ENCODE peak calls at places on chromosomes 11 and 22, in five cellular contexts. One of them, this sample, is unnamed.
A peak's percentile ranks its signal among the peaks of the same experiment; 100 is the strongest.

GRCh38 chr22:41565403-41566054 is 4.7 kb downstream of the CSDC2 start:
- DNase-seq in K562: peak; percentile 87
- DNase-seq in HCT116: peak; percentile 61
- DNase-seq in SK-N-SH: no peak
- DNase-seq in HepG2: peak; percentile 55
- DNase-seq in this sample: no peak

GRCh38 chr11:1260023-1260501 is 37.2 kb downstream of the MUC5B start:
- DNase-seq in HCT116: peak; percentile 42
- DNase-seq in K562: peak; percentile 73
- DNase-seq in HepG2: peak; percentile 37
- DNase-seq in SK-N-SH: peak; percentile 91
- DNase-seq in this sample: no peak

GRCh38 chr11:83044958-83045712 is 26.6 kb downstream of the RAB30 start:
- DNase-seq in SK-N-SH: no peak
- DNase-seq in K562: peak; percentile 29
- DNase-seq in HepG2: no peak
- DNase-seq in HCT116: no peak
- DNase-seq in this sample: no peak

GRCh38 chr22:20567993-20568417 is 60.6 kb downstream of the MED15 start:
- DNase-seq in SK-N-SH: no peak
- DNase-seq in HCT116: peak; percentile 23
- DNase-seq in HepG2: no peak
- DNase-seq in K562: peak; percentile 59
- DNase-seq in this sample: peak; percentile 52

GRCh38 chr11:59756845-59757244 is 1.7 kb downstream of the STX3 start:
- DNase-seq in K562: peak; percentile 82
- DNase-seq in HepG2: no peak
- DNase-seq in SK-N-SH: no peak
- DNase-seq in HCT116: peak; percentile 26
- DNase-seq in this sample: peak; percentile 87

GRCh38 chr22:39656495-39657490 is 86.2 kb downstream of the CACNA1I start:
- DNase-seq in K562: no peak
- DNase-seq in HCT116: no peak
- DNase-seq in HepG2: no peak
- DNase-seq in SK-N-SH: no peak
- DNase-seq in this sample: no peak

GRCh38 chr11:63762662-63763505 is 5.7 kb downstream of the ZFTA start:
- DNase-seq in K562: no peak
- DNase-seq in HCT116: no peak
- DNase-seq in HepG2: no peak
- DNase-seq in SK-N-SH: peak; percentile 47
- DNase-seq in this sample: no peak

GRCh38 chr11:19370100-19370861 is 129.5 kb upstream of the E2F8 start:
- DNase-seq in HepG2: no peak
- DNase-seq in HCT116: no peak
- DNase-seq in SK-N-SH: no peak
- DNase-seq in K562: no peak
- DNase-seq in this sample: peak; percentile 86

GRCh38 chr11:66126808-66127555 is 56.9 kb downstream of the PACS1 start:
- DNase-seq in K562: no peak
- DNase-seq in HepG2: no peak
- DNase-seq in SK-N-SH: no peak
- DNase-seq in HCT116: no peak
- DNase-seq in this sample: no peak

GRCh38 chr11:16776716-16777115 is 38.3 kb downstream of the C11orf58 start:
- DNase-seq in HepG2: no peak
- DNase-seq in SK-N-SH: no peak
- DNase-seq in K562: no peak
- DNase-seq in HCT116: no peak
- DNase-seq in this sample: no peak

GRCh38 chr22:29071261-29072045 is 1.4 kb upstream of the KREMEN1 start:
- DNase-seq in K562: peak; percentile 23
- DNase-seq in HCT116: no peak
- DNase-seq in SK-N-SH: no peak
- DNase-seq in HepG2: peak; percentile 71
- DNase-seq in this sample: no peak

GRCh38 chr11:12842933-12843636 is 166.0 kb upstream of the RASSF10 start:
- DNase-seq in K562: peak; percentile 95
- DNase-seq in SK-N-SH: peak; percentile 32
- DNase-seq in HCT116: no peak
- DNase-seq in HepG2: no peak
- DNase-seq in this sample: no peak

GRCh38 chr11:7965386-7965785 is at the start of gene NLRP10:
- DNase-seq in SK-N-SH: no peak
- DNase-seq in HepG2: no peak
- DNase-seq in HCT116: no peak
- DNase-seq in K562: no peak
- DNase-seq in this sample: no peak

GRCh38 chr11:15146271-15147003 is 31.7 kb downstream of the INSC start:
- DNase-seq in HepG2: no peak
- DNase-seq in HCT116: no peak
- DNase-seq in SK-N-SH: no peak
- DNase-seq in K562: no peak
- DNase-seq in this sample: no peak

GRCh38 chr22:41254230-41254629 is 13.5 kb upstream of the CHADL start:
- DNase-seq in HepG2: no peak
- DNase-seq in K562: no peak
- DNase-seq in HCT116: no peak
- DNase-seq in SK-N-SH: no peak
- DNase-seq in this sample: no peak

GRCh38 chr22:20054034-20054427 is 26.0 kb upstream of the DGCR8 start:
- DNase-seq in SK-N-SH: no peak
- DNase-seq in HCT116: no peak
- DNase-seq in K562: no peak
- DNase-seq in HepG2: no peak
- DNase-seq in this sample: no peak

GRCh38 chr11:72309074-72309598 is 65.2 kb upstream of the PHOX2A start:
- DNase-seq in HCT116: no peak
- DNase-seq in SK-N-SH: no peak
- DNase-seq in HepG2: no peak
- DNase-seq in K562: no peak
- DNase-seq in this sample: no peak

GRCh38 chr11:24082860-24083259 is 414.0 kb upstream of the LUZP2 start:
- DNase-seq in HCT116: no peak
- DNase-seq in HepG2: no peak
- DNase-seq in K562: no peak
- DNase-seq in SK-N-SH: no peak
- DNase-seq in this sample: no peak

GRCh38 chr11:77107950-77108349 is 5.3 kb downstream of the OMP start:
- DNase-seq in HCT116: peak; percentile 36
- DNase-seq in SK-N-SH: no peak
- DNase-seq in K562: no peak
- DNase-seq in HepG2: peak; percentile 60
- DNase-seq in this sample: no peak

GRCh38 chr11:134915212-134915611 is 503.2 kb upstream of the B3GAT1 start:
- DNase-seq in SK-N-SH: no peak
- DNase-seq in K562: no peak
- DNase-seq in HCT116: no peak
- DNase-seq in HepG2: no peak
- DNase-seq in this sample: no peak

GRCh38 chr11:28461338-28461737 is 353.1 kb downstream of the METTL15 start:
- DNase-seq in K562: no peak
- DNase-seq in HepG2: no peak
- DNase-seq in SK-N-SH: no peak
- DNase-seq in HCT116: no peak
- DNase-seq in this sample: no peak

GRCh38 chr11:18731949-18732821 is 6.2 kb upstream of the IGSF22 start:
- DNase-seq in HepG2: no peak
- DNase-seq in SK-N-SH: peak; percentile 86
- DNase-seq in K562: peak; percentile 67
- DNase-seq in HCT116: peak; percentile 19
- DNase-seq in this sample: peak; percentile 41

GRCh38 chr22:31056986-31057599 is 24.0 kb upstream of the SMTN start:
- DNase-seq in SK-N-SH: no peak
- DNase-seq in HepG2: no peak
- DNase-seq in K562: no peak
- DNase-seq in HCT116: no peak
- DNase-seq in this sample: no peak

GRCh38 chr11:115578275-115578674 is 74.1 kb upstream of the CADM1 start:
- DNase-seq in K562: no peak
- DNase-seq in SK-N-SH: no peak
- DNase-seq in HCT116: no peak
- DNase-seq in HepG2: no peak
- DNase-seq in this sample: no peak

GRCh38 chr11:100863080-100863581 is 176.0 kb downstream of the ARHGAP42 start:
- DNase-seq in SK-N-SH: no peak
- DNase-seq in HepG2: no peak
- DNase-seq in HCT116: no peak
- DNase-seq in K562: peak; percentile 90
- DNase-seq in this sample: no peak

GRCh38 chr22:49330421-49331222 is 497.1 kb downstream of the BRD1 start:
- DNase-seq in K562: no peak
- DNase-seq in HepG2: no peak
- DNase-seq in SK-N-SH: no peak
- DNase-seq in HCT116: no peak
- DNase-seq in this sample: no peak

GRCh38 chr11:45850446-45850845 is 3.2 kb downstream of the CRY2 start:
- DNase-seq in HCT116: no peak
- DNase-seq in K562: no peak
- DNase-seq in HepG2: no peak
- DNase-seq in SK-N-SH: no peak
- DNase-seq in this sample: no peak

GRCh38 chr11:12717851-12718291 is 43.6 kb downstream of the TEAD1 start:
- DNase-seq in SK-N-SH: no peak
- DNase-seq in HepG2: no peak
- DNase-seq in HCT116: no peak
- DNase-seq in K562: no peak
- DNase-seq in this sample: no peak

GRCh38 chr11:86449993-86450629 is 75.4 kb downstream of the CCDC81 start:
- DNase-seq in SK-N-SH: no peak
- DNase-seq in HepG2: no peak
- DNase-seq in HCT116: no peak
- DNase-seq in K562: no peak
- DNase-seq in this sample: no peak

GRCh38 chr22:41425704-41426365 is 20.8 kb downstream of the TOB2 start:
- DNase-seq in HepG2: no peak
- DNase-seq in K562: no peak
- DNase-seq in SK-N-SH: no peak
- DNase-seq in HCT116: no peak
- DNase-seq in this sample: no peak

GRCh38 chr22:26974914-26975313 is 317.5 kb downstream of the MIAT start:
- DNase-seq in K562: no peak
- DNase-seq in HCT116: no peak
- DNase-seq in SK-N-SH: no peak
- DNase-seq in HepG2: no peak
- DNase-seq in this sample: no peak

GRCh38 chr11:88398372-88399140 is 61.0 kb upstream of the CTSC start:
- DNase-seq in SK-N-SH: no peak
- DNase-seq in HepG2: peak; percentile 31
- DNase-seq in K562: peak; percentile 27
- DNase-seq in HCT116: peak; percentile 12
- DNase-seq in this sample: no peak
- TF ChIP-seq JUND in SK-N-SH: peak; percentile 96
- TF ChIP-seq JUND in HepG2: no peak
- TF ChIP-seq JUND in K562: peak; percentile 66
- TF ChIP-seq JUND in HCT116: peak; percentile 48
- TF ChIP-seq JUND in this sample: no peak

GRCh38 chr11:22668005-22668796 is 1.8 kb downstream of the GAS2 start:
- DNase-seq in HepG2: no peak
- DNase-seq in K562: no peak
- DNase-seq in SK-N-SH: no peak
- DNase-seq in HCT116: no peak
- DNase-seq in this sample: no peak

GRCh38 chr11:22670803-22671202 is 4.4 kb downstream of the GAS2 start:
- DNase-seq in HepG2: peak; percentile 39
- DNase-seq in HCT116: no peak
- DNase-seq in SK-N-SH: no peak
- DNase-seq in K562: peak; percentile 23
- DNase-seq in this sample: peak; percentile 50

GRCh38 chr11:22674470-22675426 is 8.3 kb downstream of the GAS2 start:
- DNase-seq in HCT116: no peak
- DNase-seq in K562: no peak
- DNase-seq in SK-N-SH: no peak
- DNase-seq in HepG2: peak; percentile 93
- DNase-seq in this sample: no peak

GRCh38 chr11:22669368-22669767 is 3.0 kb downstream of the GAS2 start:
- DNase-seq in K562: no peak
- DNase-seq in HCT116: no peak
- DNase-seq in SK-N-SH: no peak
- DNase-seq in HepG2: no peak
- DNase-seq in this sample: no peak

GRCh38 chr11:22671751-22672150 is 5.3 kb downstream of the GAS2 start:
- DNase-seq in K562: no peak
- DNase-seq in HCT116: no peak
- DNase-seq in SK-N-SH: no peak
- DNase-seq in HepG2: no peak
- DNase-seq in this sample: no peak
- TF ChIP-seq JUND in K562: no peak
- TF ChIP-seq JUND in HCT116: no peak
- TF ChIP-seq JUND in SK-N-SH: no peak
- TF ChIP-seq JUND in HepG2: no peak
- TF ChIP-seq JUND in this sample: no peak

DNA sequence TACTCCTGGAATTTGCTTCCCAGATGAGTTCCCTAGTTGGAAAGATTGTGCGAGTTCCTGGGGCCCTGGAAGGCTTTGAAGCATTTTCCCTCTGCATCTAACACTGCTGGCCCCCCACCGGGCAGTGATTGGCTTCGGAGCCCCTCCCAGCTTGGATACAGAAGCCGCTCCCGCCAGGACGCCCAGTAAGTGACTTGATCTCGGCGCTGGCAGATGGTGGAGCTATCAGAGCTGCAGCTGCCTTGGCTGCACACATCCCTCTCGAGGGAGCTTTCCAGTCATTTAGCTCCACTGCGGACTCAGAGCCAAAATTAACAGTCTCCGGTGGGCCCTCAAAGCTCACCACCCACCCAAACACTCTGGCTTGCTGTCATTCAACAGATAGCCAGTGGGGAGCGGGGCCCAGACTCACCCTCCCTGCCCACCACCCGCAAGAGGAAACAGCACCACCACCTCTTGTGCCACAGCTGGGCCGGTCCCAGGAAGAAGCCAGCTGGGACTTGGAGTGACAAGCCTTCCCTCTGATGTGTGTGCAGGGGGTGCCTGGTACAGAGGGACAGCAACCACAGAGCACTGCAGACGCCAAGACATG is 162.3 kb downstream of the TRIM29 start:
- DNase-seq in SK-N-SH: no peak
- DNase-seq in HCT116: no peak
- DNase-seq in K562: no peak
- DNase-seq in HepG2: no peak
- DNase-seq in this sample: no peak
- TF ChIP-seq JUND in SK-N-SH: no peak
- TF ChIP-seq JUND in HCT116: no peak
- TF ChIP-seq JUND in K562: no peak
- TF ChIP-seq JUND in HepG2: no peak
- TF ChIP-seq JUND in this sample: no peak

DNA sequence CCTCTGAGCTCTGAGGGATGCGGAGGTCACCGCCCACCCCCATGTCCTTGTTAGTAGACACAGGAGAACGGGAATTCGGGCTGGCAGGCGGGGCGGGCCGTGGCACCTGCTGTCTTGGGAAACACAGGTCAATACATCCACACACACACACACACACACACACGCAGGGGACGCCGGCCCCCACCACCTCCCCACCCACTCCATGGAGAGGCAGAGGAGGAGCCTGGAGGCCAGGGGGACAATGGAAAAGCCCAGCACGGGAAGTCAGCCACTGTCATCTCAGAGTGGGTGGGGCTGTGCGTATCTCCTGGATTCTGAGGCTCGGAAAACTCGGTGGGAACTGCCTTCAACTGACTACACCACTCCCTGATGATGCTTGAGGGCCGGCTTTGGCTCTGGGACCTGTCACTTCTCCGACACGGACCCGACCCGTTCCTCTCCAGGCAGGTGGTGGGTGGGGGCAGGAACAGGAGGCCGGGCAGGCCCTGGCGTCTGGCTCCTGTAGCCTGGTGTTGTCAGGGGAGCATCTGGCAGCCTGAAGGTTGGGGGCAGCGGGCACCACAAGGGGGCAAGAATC is 18.5 kb upstream of the TMEM184B start:
- DNase-seq in SK-N-SH: no peak
- DNase-seq in K562: no peak
- DNase-seq in HepG2: no peak
- DNase-seq in HCT116: no peak
- DNase-seq in this sample: no peak
- TF ChIP-seq JUND in SK-N-SH: no peak
- TF ChIP-seq JUND in K562: no peak
- TF ChIP-seq JUND in HepG2: no peak
- TF ChIP-seq JUND in HCT116: no peak
- TF ChIP-seq JUND in this sample: no peak

This sample was measured in T47D.